ENCODE peak calls at places on chromosome 3, in six cellular contexts. One of them, this sample, is unnamed.

GRCh38 chr3:67357610-67358458 is 296.6 kb downstream of the SUCLG2 start:
- DNase-seq in pancreas: no peak
- DNase-seq in MM.1S: no peak
- DNase-seq in osteoblast: no peak
- DNase-seq in lower lobe of right lung: no peak
- DNase-seq in cardiac muscle cell: peak; percentile 34
- DNase-seq in this sample: peak; percentile 40

GRCh38 chr3:18134386-18135082 is 290.6 kb downstream of the SATB1 start:
- DNase-seq in pancreas: no peak
- DNase-seq in MM.1S: no peak
- DNase-seq in osteoblast: no peak
- DNase-seq in lower lobe of right lung: no peak
- DNase-seq in cardiac muscle cell: peak; percentile 68
- DNase-seq in this sample: peak; percentile 16

GRCh38 chr3:98734737-98735136 is 28.4 kb upstream of the ST3GAL6 start:
- DNase-seq in pancreas: no peak
- DNase-seq in MM.1S: peak; percentile 9
- DNase-seq in osteoblast: no peak
- DNase-seq in lower lobe of right lung: no peak
- DNase-seq in cardiac muscle cell: peak; percentile 58
- DNase-seq in this sample: peak; percentile 62

GRCh38 chr3:107235923-107236315 is 141.3 kb upstream of the CCDC54 start:
- DNase-seq in pancreas: peak; percentile 42
- DNase-seq in MM.1S: peak; percentile 79
- DNase-seq in osteoblast: peak; percentile 90
- DNase-seq in lower lobe of right lung: no peak
- DNase-seq in cardiac muscle cell: peak; percentile 94
- DNase-seq in this sample: peak; percentile 92

GRCh38 chr3:83523470-83524073 is 1435.2 kb upstream of the CADM2 start:
- DNase-seq in pancreas: peak; percentile 33
- DNase-seq in MM.1S: peak; percentile 52
- DNase-seq in osteoblast: no peak
- DNase-seq in lower lobe of right lung: no peak
- DNase-seq in cardiac muscle cell: peak; percentile 39
- DNase-seq in this sample: peak; percentile 1

GRCh38 chr3:153163349-153164008 is 1.5 kb downstream of the RAP2B start:
- DNase-seq in pancreas: no peak
- DNase-seq in MM.1S: peak; percentile 30
- DNase-seq in osteoblast: no peak
- DNase-seq in lower lobe of right lung: no peak
- DNase-seq in cardiac muscle cell: peak; percentile 45
- DNase-seq in this sample: peak; percentile 52

GRCh38 chr3:61682671-61683408 is 121.5 kb downstream of the PTPRG start:
- DNase-seq in pancreas: no peak
- DNase-seq in MM.1S: no peak
- DNase-seq in osteoblast: no peak
- DNase-seq in lower lobe of right lung: no peak
- DNase-seq in cardiac muscle cell: no peak
- DNase-seq in this sample: peak; percentile 53

GRCh38 chr3:63809607-63810006 is 9.5 kb upstream of the C3orf49 start:
- DNase-seq in pancreas: no peak
- DNase-seq in MM.1S: no peak
- DNase-seq in osteoblast: no peak
- DNase-seq in lower lobe of right lung: no peak
- DNase-seq in cardiac muscle cell: no peak
- DNase-seq in this sample: peak; percentile 74

GRCh38 chr3:21435871-21436270 is 315.1 kb downstream of the ZNF385D start:
- DNase-seq in pancreas: no peak
- DNase-seq in MM.1S: no peak
- DNase-seq in osteoblast: no peak
- DNase-seq in lower lobe of right lung: no peak
- DNase-seq in cardiac muscle cell: peak; percentile 97
- DNase-seq in this sample: peak; percentile 39

GRCh38 chr3:127673191-127674098 is 693 bp downstream of the ABTB1 start:
- DNase-seq in pancreas: peak; percentile 47
- DNase-seq in MM.1S: peak; percentile 47
- DNase-seq in osteoblast: peak; percentile 97
- DNase-seq in lower lobe of right lung: peak; percentile 82
- DNase-seq in cardiac muscle cell: peak; percentile 72
- DNase-seq in this sample: peak; percentile 67

GRCh38 chr3:131806736-131807135 is 228.1 kb downstream of the CPNE4 start:
- DNase-seq in pancreas: no peak
- DNase-seq in MM.1S: no peak
- DNase-seq in osteoblast: no peak
- DNase-seq in lower lobe of right lung: no peak
- DNase-seq in cardiac muscle cell: no peak
- DNase-seq in this sample: no peak

GRCh38 chr3:155302476-155302875 is 9.0 kb upstream of the STRIT1 start:
- DNase-seq in pancreas: no peak
- DNase-seq in MM.1S: peak; percentile 3
- DNase-seq in osteoblast: no peak
- DNase-seq in lower lobe of right lung: no peak
- DNase-seq in cardiac muscle cell: no peak
- DNase-seq in this sample: peak; percentile 48

GRCh38 chr3:101310580-101311375 is 9.6 kb downstream of the IMPG2 start:
- DNase-seq in pancreas: no peak
- DNase-seq in MM.1S: no peak
- DNase-seq in osteoblast: peak; percentile 78
- DNase-seq in lower lobe of right lung: no peak
- DNase-seq in cardiac muscle cell: peak; percentile 6
- DNase-seq in this sample: peak; percentile 90

GRCh38 chr3:27718459-27718858 is 3.7 kb downstream of the EOMES start:
- DNase-seq in pancreas: no peak
- DNase-seq in MM.1S: no peak
- DNase-seq in osteoblast: peak; percentile 71
- DNase-seq in lower lobe of right lung: no peak
- DNase-seq in cardiac muscle cell: no peak
- DNase-seq in this sample: no peak

GRCh38 chr3:79729096-79729495 is 38.7 kb downstream of the ROBO1 start:
- DNase-seq in pancreas: no peak
- DNase-seq in MM.1S: no peak
- DNase-seq in osteoblast: no peak
- DNase-seq in lower lobe of right lung: no peak
- DNase-seq in cardiac muscle cell: peak; percentile 3
- DNase-seq in this sample: no peak

GRCh38 chr3:106172780-106173179 is 304.0 kb upstream of the CBLB start:
- DNase-seq in pancreas: no peak
- DNase-seq in MM.1S: no peak
- DNase-seq in osteoblast: no peak
- DNase-seq in lower lobe of right lung: no peak
- DNase-seq in cardiac muscle cell: no peak
- DNase-seq in this sample: no peak

GRCh38 chr3:195441051-195441450 is 1.8 kb downstream of the ACAP2 start:
- DNase-seq in pancreas: no peak
- DNase-seq in MM.1S: no peak
- DNase-seq in osteoblast: peak; percentile 53
- DNase-seq in lower lobe of right lung: no peak
- DNase-seq in cardiac muscle cell: peak; percentile 17
- DNase-seq in this sample: peak; percentile 29

GRCh38 chr3:169034401-169034800 is 629.1 kb downstream of the MECOM start:
- DNase-seq in pancreas: no peak
- DNase-seq in MM.1S: no peak
- DNase-seq in osteoblast: no peak
- DNase-seq in lower lobe of right lung: no peak
- DNase-seq in cardiac muscle cell: peak; percentile 62
- DNase-seq in this sample: peak; percentile 8

GRCh38 chr3:190301591-190301990 is 20.7 kb downstream of the CLDN1 start:
- DNase-seq in pancreas: no peak
- DNase-seq in MM.1S: no peak
- DNase-seq in osteoblast: no peak
- DNase-seq in lower lobe of right lung: no peak
- DNase-seq in cardiac muscle cell: no peak
- DNase-seq in this sample: no peak

GRCh38 chr3:166052440-166052839 is 215.2 kb upstream of the BCHE start:
- DNase-seq in pancreas: no peak
- DNase-seq in MM.1S: no peak
- DNase-seq in osteoblast: no peak
- DNase-seq in lower lobe of right lung: no peak
- DNase-seq in cardiac muscle cell: no peak
- DNase-seq in this sample: no peak
- TF ChIP-seq CTCF in pancreas: no peak
- TF ChIP-seq CTCF in MM.1S: no peak
- TF ChIP-seq CTCF in osteoblast: no peak
- TF ChIP-seq CTCF in lower lobe of right lung: no peak
- TF ChIP-seq CTCF in cardiac muscle cell: no peak
- TF ChIP-seq CTCF in this sample: no peak

DNA sequence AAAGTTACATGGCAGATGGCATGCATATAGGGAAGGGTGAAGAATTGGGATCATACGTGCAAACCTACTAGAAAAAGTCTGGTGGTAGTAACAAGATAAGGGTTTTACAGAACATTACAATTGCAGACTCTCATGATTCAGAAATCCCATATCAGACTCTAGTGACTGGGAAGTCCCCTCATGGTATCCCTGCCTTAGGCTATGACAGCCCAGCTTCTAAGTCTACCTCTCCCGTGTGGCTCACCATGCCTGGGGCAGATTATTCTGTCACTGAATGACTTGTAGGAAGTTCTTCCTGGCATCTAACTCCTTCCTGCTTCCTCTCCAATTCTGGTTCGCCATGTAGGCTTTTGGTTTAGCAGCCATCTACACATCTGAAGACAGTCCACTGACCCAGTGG is 5.7 kb upstream of the SLC6A11 start:
- DNase-seq in pancreas: no peak
- DNase-seq in MM.1S: no peak
- DNase-seq in osteoblast: no peak
- DNase-seq in lower lobe of right lung: no peak
- DNase-seq in cardiac muscle cell: no peak
- DNase-seq in this sample: no peak
- TF ChIP-seq CTCF in pancreas: no peak
- TF ChIP-seq CTCF in MM.1S: no peak
- TF ChIP-seq CTCF in osteoblast: no peak
- TF ChIP-seq CTCF in lower lobe of right lung: no peak
- TF ChIP-seq CTCF in cardiac muscle cell: no peak
- TF ChIP-seq CTCF in this sample: no peak

GRCh38 chr3:52509753-52510328 is 14.7 kb downstream of the STAB1 start:
- DNase-seq in pancreas: no peak
- DNase-seq in MM.1S: peak; percentile 12
- DNase-seq in osteoblast: no peak
- DNase-seq in lower lobe of right lung: no peak
- DNase-seq in cardiac muscle cell: no peak
- DNase-seq in this sample: no peak
- TF ChIP-seq CTCF in pancreas: no peak
- TF ChIP-seq CTCF in MM.1S: peak; percentile 24
- TF ChIP-seq CTCF in osteoblast: no peak
- TF ChIP-seq CTCF in lower lobe of right lung: peak; percentile 10
- TF ChIP-seq CTCF in cardiac muscle cell: no peak
- TF ChIP-seq CTCF in this sample: no peak

GRCh38 chr3:51082363-51082762 is 302.7 kb upstream of the MANF start:
- DNase-seq in pancreas: no peak
- DNase-seq in MM.1S: no peak
- DNase-seq in osteoblast: no peak
- DNase-seq in lower lobe of right lung: no peak
- DNase-seq in cardiac muscle cell: no peak
- DNase-seq in this sample: no peak
- TF ChIP-seq CTCF in pancreas: no peak
- TF ChIP-seq CTCF in MM.1S: no peak
- TF ChIP-seq CTCF in osteoblast: no peak
- TF ChIP-seq CTCF in lower lobe of right lung: no peak
- TF ChIP-seq CTCF in cardiac muscle cell: no peak
- TF ChIP-seq CTCF in this sample: no peak

GRCh38 chr3:7787871-7788828 is 713.5 kb upstream of the LMCD1 start:
- DNase-seq in pancreas: no peak
- DNase-seq in MM.1S: no peak
- DNase-seq in osteoblast: no peak
- DNase-seq in lower lobe of right lung: no peak
- DNase-seq in cardiac muscle cell: peak; percentile 6
- DNase-seq in this sample: no peak
- TF ChIP-seq CTCF in pancreas: no peak
- TF ChIP-seq CTCF in MM.1S: no peak
- TF ChIP-seq CTCF in osteoblast: no peak
- TF ChIP-seq CTCF in lower lobe of right lung: peak; percentile 24
- TF ChIP-seq CTCF in cardiac muscle cell: no peak
- TF ChIP-seq CTCF in this sample: no peak

GRCh38 chr3:149129326-149130123 is at the start of gene HPS3:
- DNase-seq in pancreas: peak; percentile 88
- DNase-seq in MM.1S: peak; percentile 95
- DNase-seq in osteoblast: peak; percentile 97
- DNase-seq in lower lobe of right lung: peak; percentile 98
- DNase-seq in cardiac muscle cell: peak; percentile 92
- DNase-seq in this sample: peak; percentile 92
- TF ChIP-seq CTCF in pancreas: no peak
- TF ChIP-seq CTCF in MM.1S: no peak
- TF ChIP-seq CTCF in osteoblast: no peak
- TF ChIP-seq CTCF in lower lobe of right lung: peak; percentile 14
- TF ChIP-seq CTCF in cardiac muscle cell: no peak
- TF ChIP-seq CTCF in this sample: no peak

This sample was measured in fibroblast of villous mesenchyme.